ENCODE peak calls at places on chromosome 6, in four cellular contexts. E, K, U and T are unnamed samples.

GRCh38 chr6:125781307-125781868 is 9.4 kb upstream of the NCOA7 start:
- DNase-seq in E (no peak), K (no peak), U (no peak), T (peak)

GRCh38 chr6:113004691-113005270 is 657.7 kb downstream of the RFPL4B start:
- DNase-seq in E (no peak), K (no peak), U (no peak), T (no peak)

GRCh38 chr6:26044140-26045045 is 42.8 kb upstream of the HFE start:
- DNase-seq in E (no peak), K (peak), U (no peak), T (no peak)

GRCh38 chr6:157265630-157266029 is 57.7 kb downstream of the TMEM242 start:
- DNase-seq in E (no peak), K (no peak), U (no peak), T (no peak)

GRCh38 chr6:97653517-97653916 is 370.5 kb upstream of the MMS22L start:
- DNase-seq in E (no peak), K (no peak), U (no peak), T (no peak)

GRCh38 chr6:16596890-16597331 is 164.3 kb downstream of the ATXN1 start:
- DNase-seq in E (no peak), K (no peak), U (no peak), T (no peak)

GRCh38 chr6:104954091-104954797 is 2.7 kb upstream of the LIN28B start:
- DNase-seq in E (no peak), K (no peak), U (no peak), T (no peak)

GRCh38 chr6:157538163-157538562 is 157.2 kb downstream of the ZDHHC14 start:
- DNase-seq in E (no peak), K (no peak), U (no peak), T (no peak)

GRCh38 chr6:14802761-14803160 is 443.1 kb upstream of the JARID2 start:
- DNase-seq in E (no peak), K (no peak), U (no peak), T (no peak)

GRCh38 chr6:67345946-67346345 is 1289.1 kb upstream of the ADGRB3 start:
- DNase-seq in E (no peak), K (no peak), U (no peak), T (no peak)

GRCh38 chr6:152054441-152054840 is 247.0 kb downstream of the ESR1 start:
- DNase-seq in E (no peak), K (no peak), U (no peak), T (no peak)

GRCh38 chr6:163940705-163941470 is 526.4 kb downstream of the QKI start:
- DNase-seq in E (no peak), K (no peak), U (no peak), T (no peak)

GRCh38 chr6:161008245-161008644 is 16.7 kb downstream of the MAP3K4 start:
- DNase-seq in E (no peak), K (no peak), U (no peak), T (no peak)

GRCh38 chr6:110352603-110353303 is 5.4 kb downstream of the METTL24 start:
- DNase-seq in E (no peak), K (no peak), U (no peak), T (no peak)

GRCh38 chr6:25050356-25050755 is 114.6 kb upstream of the RIPOR2 start:
- DNase-seq in E (no peak), K (no peak), U (no peak), T (peak)

DNA sequence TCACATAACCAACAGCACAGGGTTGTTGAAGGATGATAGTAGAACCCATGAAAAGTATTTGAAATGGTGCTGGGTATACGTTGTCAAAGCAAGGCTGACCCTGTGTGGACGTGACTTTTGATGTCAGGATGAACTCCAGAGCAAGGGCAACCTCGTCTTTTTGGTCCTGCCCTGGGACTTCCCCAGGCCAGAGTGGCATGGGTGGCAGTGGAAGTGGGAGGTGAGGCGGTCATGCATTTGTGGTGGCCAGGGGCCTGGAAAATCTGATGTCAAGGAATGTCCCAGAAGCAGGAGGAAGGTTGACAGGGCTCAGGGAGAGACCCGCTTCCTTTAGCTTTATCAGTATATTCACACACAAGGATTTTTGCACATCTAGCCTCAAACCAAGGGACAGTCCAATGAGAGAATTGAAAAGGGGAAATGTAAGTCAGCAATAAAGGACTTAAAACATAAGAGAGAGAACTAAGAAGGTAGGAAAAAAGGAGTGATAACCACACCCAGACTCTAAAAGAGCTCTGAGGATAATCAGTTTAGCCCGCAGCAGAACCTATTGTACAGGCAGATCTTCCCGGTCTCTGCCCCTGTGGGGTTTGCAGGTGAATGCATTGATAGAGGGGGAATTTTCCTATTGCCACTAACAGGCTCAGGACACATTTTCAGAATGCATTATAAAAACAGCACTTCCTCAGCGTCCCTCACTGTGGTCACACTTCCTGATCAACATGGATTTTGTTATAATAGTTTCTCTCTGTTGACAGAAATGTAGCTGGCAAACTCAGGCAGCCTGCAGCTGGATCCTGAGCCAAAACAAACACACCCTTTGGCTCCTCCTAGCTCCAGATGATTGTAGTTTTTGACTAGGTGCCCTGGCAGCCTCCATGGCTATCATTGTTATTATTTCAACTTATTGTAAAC is 98.7 kb upstream of the HDGFL1 start:
- DNase-seq in E (peak), K (no peak), U (no peak), T (no peak)
- TF ChIP-seq CTCF in E (no peak), K (peak), U (no peak), T (no peak)

DNA sequence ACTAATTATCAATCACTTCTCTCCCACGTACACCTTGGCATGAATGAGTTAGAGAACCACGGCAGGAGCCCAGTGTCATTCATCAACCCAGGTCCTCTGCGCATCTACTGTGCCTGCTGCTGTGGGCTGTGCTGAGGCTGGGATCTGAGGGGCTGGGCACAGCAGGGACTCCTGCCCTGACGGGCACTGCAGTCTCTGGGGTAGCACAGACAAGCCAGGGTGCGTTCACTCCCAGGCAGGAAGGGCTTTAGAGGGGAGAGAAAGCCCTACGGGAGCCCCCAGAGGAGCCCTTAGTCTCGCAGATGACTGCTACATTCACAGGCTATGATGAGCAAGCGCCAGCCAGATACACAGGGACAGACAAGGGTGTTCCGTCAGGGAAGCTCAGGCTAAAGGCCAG is 8.1 kb upstream of the RPS6KA2 start:
- DNase-seq in E (no peak), K (no peak), U (no peak), T (no peak)
- H3K27ac ChIP-seq in E (no peak), K (no peak), U (no peak), T (no peak)

GRCh38 chr6:39979461-39980328 is 45.4 kb upstream of the MOCS1 start:
- DNase-seq in E (no peak), K (no peak), U (no peak), T (no peak)

GRCh38 chr6:39983193-39983592 is 48.9 kb upstream of the MOCS1 start:
- DNase-seq in E (no peak), K (no peak), U (no peak), T (no peak)

GRCh38 chr6:39978240-39978639 is 44.0 kb upstream of the MOCS1 start:
- DNase-seq in E (no peak), K (no peak), U (no peak), T (no peak)

GRCh38 chr6:39982720-39983119 is 48.5 kb upstream of the MOCS1 start:
- DNase-seq in E (no peak), K (no peak), U (no peak), T (no peak)

DNA sequence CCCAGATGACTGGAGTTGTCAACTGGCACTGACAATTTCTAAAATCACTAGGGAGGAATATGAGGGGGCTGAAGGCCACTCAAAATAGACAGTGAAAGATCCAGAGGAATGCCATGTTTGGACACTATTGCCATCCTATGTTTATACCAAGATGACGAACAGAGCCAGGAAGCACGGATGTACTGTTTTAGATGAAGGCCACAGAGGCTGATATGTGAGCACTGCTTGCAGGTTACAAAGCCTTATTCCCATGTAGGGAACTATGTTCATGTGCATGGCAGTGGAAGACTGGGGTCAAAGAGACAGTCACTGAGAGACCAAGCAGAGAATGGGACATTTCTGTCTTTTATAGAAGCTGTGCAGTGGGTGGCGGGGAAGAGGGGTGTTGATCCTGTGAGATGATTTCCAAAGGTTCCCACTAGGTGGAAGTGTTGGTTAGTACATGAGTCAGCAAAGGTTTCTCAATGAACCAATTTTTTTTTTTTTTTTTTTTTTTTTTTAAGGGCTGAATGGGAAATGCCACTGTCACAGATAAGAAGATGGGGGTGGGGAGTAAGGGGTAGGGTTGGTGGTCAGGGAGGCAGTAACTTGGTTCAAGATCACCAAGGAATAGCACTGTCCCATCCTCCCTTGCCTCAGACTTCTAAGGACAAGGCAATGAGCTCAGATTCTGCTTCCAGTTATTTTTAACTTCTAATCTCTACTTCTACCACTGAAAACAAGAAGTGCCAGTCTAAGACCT is 46.7 kb upstream of the MOCS1 start:
- DNase-seq in E (peak), K (no peak), U (no peak), T (no peak)
- TF ChIP-seq CTCF in E (peak), K (peak), U (peak), T (no peak)

GRCh38 chr6:34056301-34056700 is 89.6 kb downstream of the GRM4 start:
- DNase-seq in E (no peak), K (peak), U (no peak), T (no peak)
- H3K27ac ChIP-seq in E (no peak), K (peak), U (no peak), T (no peak)

GRCh38 chr6:107803957-107804356 is 20.2 kb downstream of the SCML4 start:
- DNase-seq in E (no peak), K (no peak), U (no peak), T (no peak)

GRCh38 chr6:107794771-107795170 is 29.3 kb downstream of the SCML4 start:
- DNase-seq in E (no peak), K (no peak), U (no peak), T (no peak)

GRCh38 chr6:107801195-107801594 is 22.9 kb downstream of the SCML4 start:
- DNase-seq in E (no peak), K (no peak), U (no peak), T (no peak)

GRCh38 chr6:107805504-107805903 is 18.6 kb downstream of the SCML4 start:
- DNase-seq in E (no peak), K (no peak), U (no peak), T (no peak)

GRCh38 chr6:107800564-107801164 is 23.4 kb downstream of the SCML4 start:
- DNase-seq in E (no peak), K (no peak), U (no peak), T (no peak)
- TF ChIP-seq CTCF in E (no peak), K (no peak), U (peak), T (peak)

DNA sequence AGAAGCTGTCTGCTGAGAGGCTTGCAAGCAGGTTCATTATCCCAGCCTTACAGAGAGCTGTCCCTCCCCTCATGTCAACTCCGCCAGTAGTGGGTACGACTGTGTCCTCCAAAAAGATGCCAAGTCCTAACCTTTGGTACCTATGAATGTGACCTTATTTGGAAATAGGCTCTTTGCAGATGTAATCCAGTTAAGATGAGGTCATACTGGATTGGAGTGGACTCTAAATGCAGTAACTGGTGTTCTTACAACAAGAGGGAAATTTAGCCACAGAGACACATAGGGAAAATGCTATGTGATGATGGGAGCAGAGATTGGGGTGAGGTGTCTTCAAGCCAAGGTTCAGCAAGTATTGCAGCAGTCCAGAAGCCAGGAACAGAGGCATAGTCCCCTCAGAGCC is 90.8 kb upstream of the FOXP4 start:
- DNase-seq in E (no peak), K (no peak), U (no peak), T (no peak)
- H3K27ac ChIP-seq in E (no peak), K (no peak), U (no peak), T (no peak)

GRCh38 chr6:159303784-159304183 is 134.6 kb downstream of the FNDC1 start:
- DNase-seq in E (no peak), K (no peak), U (no peak), T (no peak)
- TF ChIP-seq CTCF in E (no peak), K (no peak), U (no peak), T (no peak)

GRCh38 chr6:28353981-28354676 is 4.4 kb downstream of the ZKSCAN3 start:
- DNase-seq in E (no peak), K (peak), U (peak), T (no peak)
- H3K27ac ChIP-seq in E (peak), K (peak), U (peak), T (no peak)